ENCODE peak calls at places on chromosomes 7 and 10, in eight cellular contexts. M is GM13977, C is mesothelial cell of epicardium, P is nephron progenitor cell, A is HFFc6, O is mucosa of descending colon, T is endothelial cell of umbilical vein, F is WERI-Rb-1. I is an unnamed sample.

GRCh38 chr10:5775705-5776104 is 37.5 kb downstream of the GDI2 start:
- DNase-seq in C (no peak), T (no peak), A (no peak), P (no peak), F (no peak), M (no peak), O (peak; percentile 21), I (no peak)

GRCh38 chr10:70448236-70448635 is 6.8 kb upstream of the NODAL start:
- DNase-seq in T (no peak), P (no peak), A (no peak), C (no peak), M (no peak), F (no peak), O (no peak), I (no peak)

GRCh38 chr10:52992569-52992968 is 220.0 kb upstream of the MBL2 start:
- DNase-seq in O (no peak), C (no peak), F (no peak), P (no peak), M (no peak), A (no peak), T (no peak), I (no peak)

GRCh38 chr7:101714097-101714496 is 85.0 kb upstream of the MYL10 start:
- DNase-seq in A (no peak), M (no peak), F (no peak), C (no peak), T (no peak), O (no peak), P (no peak), I (no peak)

GRCh38 chr10:120887482-120887881 is 36.3 kb downstream of the WDR11 start:
- DNase-seq in T (no peak), P (no peak), O (no peak), M (no peak), C (no peak), A (no peak), F (no peak), I (no peak)

GRCh38 chr7:47682874-47683273 is 101.0 kb upstream of the TNS3 start:
- DNase-seq in C (no peak), P (no peak), T (no peak), A (no peak), F (no peak), O (no peak), M (no peak), I (no peak)

GRCh38 chr7:47449810-47450586 is 131.9 kb downstream of the TNS3 start:
- DNase-seq in P (no peak), T (no peak), M (no peak), O (no peak), A (peak; percentile 90), F (no peak), C (no peak), I (no peak)

GRCh38 chr10:132834891-132835847 is 49.2 kb upstream of the NKX6-2 start:
- DNase-seq in F (no peak), A (no peak), C (no peak), M (no peak), P (no peak), T (no peak), O (no peak), I (no peak)

GRCh38 chr10:73856261-73856660 is 18.1 kb downstream of the CAMK2G start:
- DNase-seq in F (no peak), A (no peak), M (no peak), P (no peak), T (no peak), O (no peak), C (no peak), I (no peak)

GRCh38 chr7:82494420-82494819 is 50.8 kb upstream of the CACNA2D1 start:
- DNase-seq in A (no peak), P (no peak), C (no peak), M (no peak), O (no peak), T (no peak), F (no peak), I (no peak)

GRCh38 chr10:84543948-84544347 is 215.6 kb downstream of the CCSER2 start:
- DNase-seq in P (no peak), O (no peak), F (no peak), T (no peak), C (no peak), M (no peak), A (peak; percentile 25), I (no peak)

GRCh38 chr10:5665380-5666323 is 743 bp downstream of the ASB13 start:
- DNase-seq in T (peak; percentile 16), P (no peak), A (peak; percentile 35), F (no peak), O (peak; percentile 47), M (peak; percentile 28), C (peak; percentile 56), I (no peak)

GRCh38 chr7:124276005-124276606 is 243.2 kb upstream of the TMEM229A start:
- DNase-seq in P (peak; percentile 34), C (no peak), M (no peak), T (peak; percentile 44), O (peak; percentile 65), F (peak; percentile 56), A (no peak), I (peak; percentile 60)

GRCh38 chr10:133205146-133205545 is 24.9 kb upstream of the UTF1 start:
- DNase-seq in O (no peak), P (no peak), A (no peak), T (no peak), C (no peak), F (no peak), M (no peak), I (no peak)

GRCh38 chr10:22655312-22655973 is 58.9 kb downstream of the PIP4K2A start:
- DNase-seq in C (no peak), A (peak; percentile 80), F (no peak), M (no peak), T (no peak), P (peak; percentile 20), O (no peak), I (no peak)

DNA sequence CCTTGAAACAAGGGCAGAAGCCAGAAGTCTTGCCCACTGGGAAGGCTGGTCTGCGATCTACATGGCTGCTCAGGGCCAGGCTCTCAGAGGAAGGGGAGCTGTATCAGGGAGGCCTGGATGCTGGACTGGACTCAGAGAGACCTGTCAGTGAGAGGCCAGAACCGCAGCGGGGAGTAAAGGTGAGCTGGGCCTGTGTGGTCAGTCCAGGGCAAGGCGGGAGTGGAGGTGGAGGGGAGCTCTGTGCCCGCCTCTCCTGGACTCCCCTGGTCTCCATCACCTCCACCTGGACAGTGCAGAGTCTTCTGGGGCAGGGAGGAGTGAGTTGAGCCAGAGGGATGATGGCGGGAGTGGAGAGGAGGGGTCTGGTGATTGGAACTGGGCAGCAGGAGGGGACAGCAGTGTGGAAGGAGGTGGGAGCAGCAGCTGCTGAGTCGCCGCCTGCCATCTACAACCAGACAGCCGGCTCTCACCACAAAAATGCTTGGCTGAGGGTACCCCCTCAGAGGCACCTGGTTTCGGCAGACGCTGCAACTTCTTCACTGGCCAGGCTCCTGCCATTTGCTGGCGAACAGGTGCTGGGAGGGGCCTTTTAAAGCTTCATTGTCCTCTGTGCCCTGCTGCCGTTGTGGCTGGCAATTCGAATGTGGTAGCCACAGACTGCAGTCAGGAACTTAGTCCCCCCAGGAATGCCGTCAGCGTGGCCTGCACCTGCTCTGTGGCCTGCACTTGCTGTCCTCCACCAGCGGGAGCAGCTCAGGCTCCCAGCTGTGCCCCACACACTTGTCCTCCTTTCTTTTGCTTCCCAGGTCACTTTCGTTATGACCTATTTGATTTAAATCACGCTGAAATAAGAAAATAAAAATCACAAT is 3.5 kb downstream of the RASSF4 start:
- DNase-seq in A (no peak), P (no peak), C (no peak), T (no peak), O (no peak), F (peak; percentile 65), M (peak; percentile 4), I (peak; percentile 74)
- TF ChIP-seq CTCF in A (peak; percentile 51), P (peak; percentile 21), C (peak; percentile 18), T (no peak), O (no peak), F (peak; percentile 68), M (peak; percentile 29), I (peak; percentile 50)

GRCh38 chr7:73578342-73579124 is at the start of gene TBL2:
- DNase-seq in C (peak; percentile 98), M (peak; percentile 100), A (peak; percentile 96), O (peak; percentile 100), T (peak; percentile 99), P (peak; percentile 100), F (peak; percentile 99), I (peak; percentile 99)
- TF ChIP-seq CTCF in C (no peak), M (peak; percentile 27), A (peak; percentile 42), O (peak; percentile 19), T (no peak), P (no peak), F (no peak), I (no peak)

GRCh38 chr10:122567056-122567660 is 6.6 kb downstream of the DMBT1 start:
- DNase-seq in F (peak; percentile 23), C (no peak), A (no peak), T (peak; percentile 15), O (no peak), M (peak; percentile 52), P (peak; percentile 37), I (peak; percentile 35)
- TF ChIP-seq CTCF in F (peak; percentile 77), C (peak; percentile 42), A (peak; percentile 88), T (peak; percentile 82), O (peak; percentile 40), M (peak; percentile 71), P (peak; percentile 52), I (peak; percentile 64)

GRCh38 chr10:102713483-102713813 is 749 bp downstream of the ARL3 start:
- DNase-seq in F (no peak), A (no peak), T (no peak), C (no peak), P (no peak), O (no peak), M (no peak), I (no peak)

GRCh38 chr10:102713814-102714620 is at the start of gene ARL3:
- DNase-seq in M (peak; percentile 97), T (peak; percentile 99), P (peak; percentile 96), O (peak; percentile 96), C (peak; percentile 93), A (peak; percentile 98), F (peak; percentile 99), I (peak; percentile 97)

GRCh38 chr10:102715880-102716279 is 1.4 kb downstream of the SFXN2 start:
- DNase-seq in A (no peak), T (no peak), C (no peak), O (no peak), M (no peak), P (no peak), F (no peak), I (no peak)

GRCh38 chr10:102712843-102713242 is 1.4 kb downstream of the ARL3 start:
- DNase-seq in P (no peak), O (no peak), C (no peak), A (no peak), T (no peak), F (no peak), M (no peak), I (no peak)

DNA sequence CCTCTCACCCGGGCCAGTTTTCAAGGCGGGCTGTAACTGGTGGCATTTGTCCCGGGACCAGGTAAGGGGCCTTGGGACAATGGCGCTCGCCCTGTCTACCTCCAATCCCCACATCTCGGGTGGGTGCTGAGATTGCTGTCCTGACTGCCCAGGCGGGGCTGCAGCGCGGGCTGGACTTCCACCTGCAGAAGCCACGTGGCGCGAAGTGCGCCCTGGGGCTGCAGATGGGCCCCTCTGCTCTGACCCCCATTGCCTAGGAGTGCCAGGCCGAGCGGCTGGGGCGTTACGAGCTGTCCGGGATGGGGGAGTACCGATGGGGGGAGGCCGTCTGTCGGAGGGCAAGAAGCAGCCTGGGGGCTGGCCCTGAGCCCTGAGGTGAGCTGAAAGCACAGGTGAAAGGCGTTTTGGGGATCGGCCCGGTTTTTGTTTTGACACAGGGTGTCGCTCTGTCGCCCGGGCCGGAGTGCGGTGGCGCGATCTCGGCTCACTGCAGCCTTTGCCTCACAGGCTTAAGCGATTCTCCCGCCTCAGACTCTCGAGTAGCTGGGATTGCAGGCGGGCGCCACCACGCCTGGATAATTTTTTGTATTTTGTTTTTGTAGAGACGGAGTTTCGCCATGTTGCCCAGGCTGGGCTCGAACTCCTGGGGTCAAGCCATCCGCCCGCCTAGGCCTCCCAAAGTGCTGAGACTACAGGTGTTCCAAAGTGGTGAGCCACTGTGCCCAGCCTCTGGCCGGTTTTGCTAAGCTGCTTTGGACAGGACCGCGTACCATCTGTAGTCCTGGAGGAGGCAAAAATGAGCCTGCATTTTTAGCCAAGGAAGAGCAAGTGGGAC is at the start of gene SFXN2:
- DNase-seq in C (no peak), T (no peak), F (peak; percentile 50), O (peak; percentile 54), M (peak; percentile 42), A (no peak), P (peak; percentile 52), I (peak; percentile 30)
- TF ChIP-seq CTCF in C (no peak), T (no peak), F (no peak), O (no peak), M (peak; percentile 39), A (peak; percentile 41), P (no peak), I (no peak)